ENCODE peak calls at places on chromosome 19, in five cellular contexts. R is stimulated activated CD4-positive, alpha-beta T cell treated with anti-CD3 and anti-CD28 coated beads, TNF-alpha, amount 100 ng/mL, for 1 hour; E is upper lobe of right lung; S is NAMALWA; B is T-helper 2 cell. Z is an unnamed sample.
A peak's percentile ranks its signal among the peaks of the same experiment; 100 is the strongest.

GRCh38 chr19:33175156-33175782 is 18.9 kb upstream of the LRP3 start:
- DNase-seq in R (no peak), E (no peak), S (no peak), B (no peak), Z (no peak)

GRCh38 chr19:4870025-4870700 is 2.7 kb upstream of the PLIN3 start:
- DNase-seq in R (no peak), E (peak; percentile 73), S (no peak), B (no peak), Z (no peak)

GRCh38 chr19:11659612-11660011 is 62.3 kb downstream of the ZNF627 start:
- DNase-seq in R (no peak), E (no peak), S (peak; percentile 47), B (no peak), Z (no peak)

GRCh38 chr19:35179830-35180229 is 25.3 kb downstream of the FXYD5 start:
- DNase-seq in R (no peak), E (no peak), S (no peak), B (no peak), Z (no peak)

GRCh38 chr19:47572635-47573034 is 313 bp downstream of the ZNF541 start:
- DNase-seq in R (no peak), E (no peak), S (no peak), B (no peak), Z (no peak)

GRCh38 chr19:46623915-46624502 is 880 bp downstream of the PTGIR start:
- DNase-seq in R (no peak), E (no peak), S (no peak), B (no peak), Z (no peak)

GRCh38 chr19:33401683-33402420 is 28.3 kb downstream of the CEBPG start:
- DNase-seq in R (no peak), E (peak; percentile 57), S (no peak), B (no peak), Z (no peak)

GRCh38 chr19:33411621-33412180 is 38.2 kb downstream of the CEBPG start:
- DNase-seq in R (no peak), E (no peak), S (no peak), B (no peak), Z (no peak)

GRCh38 chr19:58330458-58330857 is 3.7 kb downstream of the ZSCAN22 start:
- DNase-seq in R (no peak), E (no peak), S (no peak), B (no peak), Z (no peak)

GRCh38 chr19:49701271-49701786 is 10.4 kb downstream of the CPT1C start:
- DNase-seq in R (no peak), E (no peak), S (no peak), B (no peak), Z (no peak)

GRCh38 chr19:11361037-11361770 is 6.0 kb downstream of the PLPPR2 start:
- DNase-seq in R (no peak), E (peak; percentile 88), S (peak; percentile 37), B (no peak), Z (no peak)

GRCh38 chr19:32924200-32924599 is 47.6 kb downstream of the CEP89 start:
- DNase-seq in R (no peak), E (no peak), S (no peak), B (no peak), Z (no peak)

GRCh38 chr19:11190501-11190900 is 6.8 kb downstream of the KANK2 start:
- DNase-seq in R (no peak), E (no peak), S (peak; percentile 68), B (no peak), Z (no peak)

GRCh38 chr19:13751436-13751835 is 12.9 kb upstream of the MRI1 start:
- DNase-seq in R (no peak), E (no peak), S (no peak), B (no peak), Z (no peak)

GRCh38 chr19:6948884-6949283 is 61.5 kb downstream of the ADGRE1 start:
- DNase-seq in R (no peak), E (no peak), S (no peak), B (no peak), Z (no peak)

GRCh38 chr19:19546751-19547162 is 8.7 kb downstream of the CILP2 start:
- DNase-seq in R (no peak), E (no peak), S (no peak), B (no peak), Z (no peak)

GRCh38 chr19:409006-409514 is at the start of gene C2CD4C:
- DNase-seq in R (no peak), E (peak; percentile 66), S (peak; percentile 35), B (no peak), Z (no peak)

GRCh38 chr19:48271531-48272151 is 1.8 kb downstream of the ZNF114 start:
- DNase-seq in R (no peak), E (peak; percentile 74), S (no peak), B (no peak), Z (no peak)

Z was measured in activated CD4-positive, CD25-positive, alpha-beta regulatory T cell.